ENCODE peak calls at places on chromosome 19, in seven cellular contexts. M, F, U, R, J, G and X are unnamed samples.
A peak's percentile ranks its signal among the peaks of the same experiment; 100 is the strongest.

GRCh38 chr19:13163609-13164364 is 13.6 kb downstream of the IER2 start:
- DNase-seq in M (peak; percentile 67), F (peak; percentile 11), U (peak; percentile 52), R (peak; percentile 92), J (peak; percentile 50), G (no peak), X (peak; percentile 97)

GRCh38 chr19:10852098-10852800 is 4.0 kb downstream of the C19orf38 start:
- DNase-seq in M (no peak), F (no peak), U (no peak), R (peak; percentile 42), J (peak; percentile 46), G (no peak), X (peak; percentile 72)

GRCh38 chr19:42252365-42253244 is 2.3 kb downstream of the ERF start:
- DNase-seq in M (no peak), F (no peak), U (no peak), R (peak; percentile 47), J (peak; percentile 66), G (no peak), X (peak; percentile 64)

GRCh38 chr19:4233282-4233853 is 4.0 kb downstream of the EBI3 start:
- DNase-seq in M (no peak), F (peak; percentile 57), U (peak; percentile 56), R (peak; percentile 18), J (no peak), G (peak; percentile 40), X (peak; percentile 41)

GRCh38 chr19:33468361-33469170 is 53.0 kb downstream of the PEPD start:
- DNase-seq in M (no peak), F (no peak), U (no peak), R (peak; percentile 17), J (no peak), G (no peak), X (peak; percentile 10)

GRCh38 chr19:39599116-39599515 is 3.2 kb upstream of the LGALS13 start:
- DNase-seq in M (peak; percentile 1), F (no peak), U (peak; percentile 16), R (peak; percentile 22), J (peak; percentile 23), G (no peak), X (peak; percentile 12)

GRCh38 chr19:10419646-10420443 is 493 bp upstream of the PDE4A start:
- DNase-seq in M (no peak), F (no peak), U (peak; percentile 97), R (peak; percentile 50), J (peak; percentile 51), G (no peak), X (peak; percentile 45)

GRCh38 chr19:37695144-37695899 is 24.2 kb downstream of the ZNF607 start:
- DNase-seq in M (no peak), F (no peak), U (no peak), R (no peak), J (no peak), G (no peak), X (no peak)

GRCh38 chr19:53333071-53333465 is 481 bp upstream of the ZNF845 start:
- DNase-seq in M (peak; percentile 3), F (peak; percentile 9), U (peak; percentile 14), R (no peak), J (no peak), G (no peak), X (no peak)

GRCh38 chr19:7831452-7831851 is 1.4 kb downstream of the EVI5L start:
- DNase-seq in M (no peak), F (no peak), U (peak; percentile 47), R (peak; percentile 36), J (peak; percentile 50), G (no peak), X (peak; percentile 20)

GRCh38 chr19:10305139-10305806 is 4.3 kb downstream of the ZGLP1 start:
- DNase-seq in M (no peak), F (no peak), U (no peak), R (no peak), J (no peak), G (no peak), X (peak; percentile 76)